ENCODE peak calls at places on chromosome 16, in nine cellular contexts. D is activated effector memory CD4-positive, alpha-beta T cell treated with Interleukin-2 at 50 U/mL for 16 hours; Z is CD4-positive, CD25-positive, alpha-beta regulatory T cell; F is dorsolateral prefrontal cortex; M is activated T-cell treated with anti-CD3 and anti-CD28 coated beads, Interleukin-2, amount 50 U/mL, for 24 hours; H is pulmonary artery endothelial cell; U is pons; I is stimulated activated CD4-positive, alpha-beta T cell treated with anti-CD3 and anti-CD28 coated beads, Interleukin-15, amount 100 ng/mL, for 24 hours; Y is activated CD4-positive, alpha-beta memory T cell treated with anti-CD3 and anti-CD28 coated beads for 36 hours. E is an unnamed sample.

GRCh38 chr16:23320695-23321094 is 18.6 kb downstream of the SCNN1B start:
- DNase-seq in D (no peak), Z (no peak), F (no peak), M (no peak), H (no peak), U (no peak), I (no peak), Y (no peak), E (no peak)

GRCh38 chr16:8720080-8720966 is 45.9 kb downstream of the ABAT start:
- DNase-seq in D (no peak), Z (no peak), F (no peak), M (no peak), H (no peak), U (peak; percentile 47), I (no peak), Y (no peak), E (no peak)

GRCh38 chr16:67701420-67701819 is 17.7 kb downstream of the GFOD2 start:
- DNase-seq in D (no peak), Z (no peak), F (no peak), M (no peak), H (no peak), U (no peak), I (no peak), Y (no peak), E (no peak)

GRCh38 chr16:963913-964695 is 6.7 kb downstream of the LMF1 start:
- DNase-seq in D (no peak), Z (no peak), F (no peak), M (peak; percentile 62), H (no peak), U (no peak), I (peak; percentile 20), Y (peak; percentile 50), E (no peak)

GRCh38 chr16:12170103-12171025 is 193.8 kb downstream of the SNX29 start:
- DNase-seq in D (no peak), Z (no peak), F (peak; percentile 25), M (no peak), H (no peak), U (no peak), I (no peak), Y (no peak), E (peak; percentile 16)

GRCh38 chr16:8583199-8583598 is 7.1 kb downstream of the TMEM114 start:
- DNase-seq in D (no peak), Z (no peak), F (no peak), M (no peak), H (no peak), U (no peak), I (no peak), Y (no peak), E (no peak)

GRCh38 chr16:1105888-1106620 is 10.0 kb upstream of the C1QTNF8 start:
- DNase-seq in D (no peak), Z (peak; percentile 9), F (peak; percentile 80), M (peak; percentile 67), H (peak; percentile 15), U (peak; percentile 40), I (peak; percentile 64), Y (peak; percentile 53), E (peak; percentile 81)

GRCh38 chr16:68823401-68823800 is 19.9 kb upstream of the TANGO6 start:
- DNase-seq in D (no peak), Z (no peak), F (no peak), M (no peak), H (peak; percentile 37), U (no peak), I (no peak), Y (no peak), E (no peak)

GRCh38 chr16:11500720-11501346 is 85.9 kb downstream of the LITAF start:
- DNase-seq in D (no peak), Z (no peak), F (no peak), M (no peak), H (no peak), U (no peak), I (no peak), Y (no peak), E (no peak)

GRCh38 chr16:31143036-31143888 is 6.6 kb downstream of the PRSS36 start:
- DNase-seq in D (no peak), Z (no peak), F (no peak), M (no peak), H (no peak), U (no peak), I (no peak), Y (no peak), E (no peak)

GRCh38 chr16:80968386-80969113 is 38.1 kb downstream of the CMC2 start:
- DNase-seq in D (no peak), Z (no peak), F (no peak), M (no peak), H (peak; percentile 1), U (no peak), I (no peak), Y (no peak), E (no peak)

GRCh38 chr16:26816885-26817571 is 249.7 kb upstream of the C16orf82 start:
- DNase-seq in D (no peak), Z (no peak), F (no peak), M (no peak), H (no peak), U (no peak), I (no peak), Y (no peak), E (peak; percentile 36)

GRCh38 chr16:15996432-15997109 is 47.2 kb downstream of the ABCC1 start:
- DNase-seq in D (no peak), Z (no peak), F (no peak), M (no peak), H (peak; percentile 78), U (no peak), I (no peak), Y (no peak), E (peak; percentile 48)

GRCh38 chr16:49277386-49277742 is 4.3 kb downstream of the CBLN1 start:
- DNase-seq in D (no peak), Z (no peak), F (no peak), M (no peak), H (no peak), U (no peak), I (no peak), Y (no peak), E (no peak)

GRCh38 chr16:67886387-67886786 is 1.7 kb downstream of the NRN1L start:
- DNase-seq in D (no peak), Z (no peak), F (no peak), M (no peak), H (no peak), U (no peak), I (no peak), Y (no peak), E (peak; percentile 40)

GRCh38 chr16:59737274-59737673 is 1003.2 kb upstream of the GOT2 start:
- DNase-seq in D (no peak), Z (no peak), F (no peak), M (no peak), H (no peak), U (no peak), I (no peak), Y (no peak), E (no peak)

GRCh38 chr16:53745126-53745525 is 41.2 kb downstream of the FTO start:
- DNase-seq in D (no peak), Z (no peak), F (no peak), M (no peak), H (no peak), U (no peak), I (no peak), Y (no peak), E (no peak)

GRCh38 chr16:50740747-50741146 is 1.1 kb upstream of the CYLD start:
- DNase-seq in D (no peak), Z (no peak), F (no peak), M (no peak), H (no peak), U (no peak), I (peak; percentile 25), Y (no peak), E (no peak)

GRCh38 chr16:26391833-26392232 is 674.9 kb upstream of the C16orf82 start:
- DNase-seq in D (no peak), Z (no peak), F (no peak), M (no peak), H (no peak), U (no peak), I (no peak), Y (no peak), E (no peak)

GRCh38 chr16:84907046-84907445 is 87.3 kb downstream of the CRISPLD2 start:
- DNase-seq in D (no peak), Z (no peak), F (no peak), M (no peak), H (no peak), U (no peak), I (no peak), Y (no peak), E (no peak)

GRCh38 chr16:72172105-72173034 is at the start of gene PMFBP1:
- DNase-seq in D (no peak), Z (no peak), F (peak; percentile 10), M (no peak), H (peak; percentile 84), U (peak; percentile 89), I (peak; percentile 23), Y (peak; percentile 34), E (peak; percentile 14)

GRCh38 chr16:69005641-69006355 is 99.7 kb upstream of the HAS3 start:
- DNase-seq in D (no peak), Z (no peak), F (no peak), M (no peak), H (no peak), U (no peak), I (no peak), Y (no peak), E (no peak)

GRCh38 chr16:85593503-85594195 is 19.5 kb upstream of the GSE1 start:
- DNase-seq in D (no peak), Z (no peak), F (no peak), M (no peak), H (no peak), U (no peak), I (no peak), Y (no peak), E (no peak)

GRCh38 chr16:86496262-86496928 is 13.9 kb upstream of the FOXF1 start:
- DNase-seq in D (no peak), Z (no peak), F (no peak), M (no peak), H (no peak), U (no peak), I (no peak), Y (no peak), E (no peak)

GRCh38 chr16:14511798-14512131 is 118.3 kb downstream of the PARN start:
- DNase-seq in D (no peak), Z (no peak), F (no peak), M (no peak), H (no peak), U (no peak), I (no peak), Y (no peak), E (no peak)

GRCh38 chr16:52861614-52862022 is 191.1 kb downstream of the CHD9NB start:
- DNase-seq in D (no peak), Z (no peak), F (peak; percentile 4), M (no peak), H (no peak), U (peak; percentile 32), I (no peak), Y (no peak), E (no peak)

GRCh38 chr16:67448580-67448979 is 17.7 kb downstream of the HSD11B2 start:
- DNase-seq in D (no peak), Z (no peak), F (no peak), M (no peak), H (no peak), U (no peak), I (no peak), Y (no peak), E (no peak)

GRCh38 chr16:87616556-87616955 is 14.2 kb downstream of the JPH3 start:
- DNase-seq in D (no peak), Z (no peak), F (no peak), M (no peak), H (no peak), U (no peak), I (no peak), Y (no peak), E (no peak)

GRCh38 chr16:7421578-7421977 is 88.9 kb downstream of the RBFOX1 start:
- DNase-seq in D (no peak), Z (no peak), F (no peak), M (no peak), H (no peak), U (no peak), I (no peak), Y (no peak), E (no peak)

GRCh38 chr16:19137201-19137601 is 23.4 kb downstream of the ITPRIPL2 start:
- DNase-seq in D (no peak), Z (no peak), F (no peak), M (no peak), H (no peak), U (no peak), I (no peak), Y (no peak), E (no peak)

GRCh38 chr16:71675380-71675779 is 49.1 kb downstream of the PHLPP2 start:
- DNase-seq in D (no peak), Z (no peak), F (no peak), M (no peak), H (no peak), U (no peak), I (no peak), Y (no peak), E (no peak)

E was measured in K562.